ENCODE peak calls at places on chromosomes 1 and 21, in four cellular contexts. L, W, F and H are unnamed samples.

GRCh38 chr1:197954718-197955418 is 37.7 kb downstream of the LHX9 start:
- DNase-seq in L (no peak), W (peak), F (no peak), H (no peak)

GRCh38 chr1:16376971-16377370 is 9.9 kb downstream of the SZRD1 start:
- DNase-seq in L (no peak), W (no peak), F (no peak), H (no peak)

GRCh38 chr1:42963378-42964005 is 4.8 kb upstream of the SLC2A1 start:
- DNase-seq in L (no peak), W (peak), F (peak), H (peak)

GRCh38 chr1:177799746-177800145 is 170.1 kb downstream of the SEC16B start:
- DNase-seq in L (no peak), W (no peak), F (no peak), H (no peak)

GRCh38 chr1:18417317-18418269 is 63.1 kb upstream of the KLHDC7A start:
- DNase-seq in L (peak), W (no peak), F (no peak), H (no peak)

GRCh38 chr1:1051127-1051810 is 22.8 kb downstream of the RNF223 start:
- DNase-seq in L (peak), W (no peak), F (no peak), H (no peak)

GRCh38 chr21:46122758-46123683 is 25.1 kb downstream of the COL6A2 start:
- DNase-seq in L (no peak), W (no peak), F (no peak), H (no peak)

GRCh38 chr21:45013271-45013841 is 61.0 kb upstream of the ADARB1 start:
- DNase-seq in L (no peak), W (peak), F (no peak), H (no peak)

GRCh38 chr1:212313616-212314015 is 28.4 kb downstream of the PPP2R5A start:
- DNase-seq in L (no peak), W (no peak), F (no peak), H (peak)

GRCh38 chr21:26736449-26736848 is 108.8 kb downstream of the ADAMTS1 start:
- DNase-seq in L (no peak), W (no peak), F (no peak), H (no peak)

GRCh38 chr1:182781849-182782586 is 7.6 kb upstream of the NPL start:
- DNase-seq in L (peak), W (peak), F (peak), H (no peak)

DNA sequence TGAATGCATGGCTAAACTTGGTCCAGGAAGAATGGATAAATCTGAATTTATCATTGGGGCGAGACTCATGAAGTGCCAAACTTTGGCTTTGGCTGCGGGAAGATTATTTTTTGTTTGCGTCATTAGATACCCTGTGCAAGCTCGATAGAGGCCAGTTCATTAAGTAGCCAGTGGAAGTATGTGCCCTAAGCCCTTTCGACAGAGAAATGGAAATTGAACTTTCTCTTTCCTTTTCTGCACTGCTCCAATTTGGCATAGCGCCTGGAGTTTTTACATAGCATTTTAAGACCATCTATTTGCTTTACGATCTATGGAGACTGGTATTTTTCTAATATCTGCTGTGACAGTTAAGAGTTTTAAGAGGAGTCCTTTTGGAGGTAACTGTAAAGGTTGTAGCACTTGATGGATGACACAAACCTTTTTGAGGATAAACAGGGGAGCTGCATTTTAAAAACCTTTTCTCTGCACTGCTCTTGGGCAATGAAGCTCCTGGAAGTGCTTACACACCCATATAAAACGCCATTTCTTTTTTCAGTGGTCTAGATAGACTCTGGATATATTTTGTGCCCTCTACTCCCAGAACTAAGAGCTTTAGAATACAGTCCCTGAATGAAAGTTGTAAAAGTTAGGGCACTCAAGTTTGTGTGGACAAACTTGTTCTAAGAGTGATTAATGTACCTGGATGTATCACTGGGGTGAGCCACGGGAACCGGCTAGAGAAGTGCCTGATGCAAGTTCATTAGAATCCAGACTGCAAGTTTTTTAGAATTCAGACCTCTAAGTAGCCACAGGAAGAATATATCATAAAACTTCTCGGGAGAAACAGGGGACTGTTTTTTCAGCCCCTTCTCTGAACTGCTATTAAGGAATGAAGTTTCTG is 41.3 kb upstream of the CFHR3 start:
- DNase-seq in L (no peak), W (no peak), F (no peak), H (no peak)
- TF ChIP-seq EZH2 in L (no peak), W (no peak), F (no peak), H (no peak)

GRCh38 chr21:43004926-43005325 is 30.6 kb downstream of the PKNOX1 start:
- DNase-seq in L (no peak), W (no peak), F (no peak), H (no peak)
- H2AFZ ChIP-seq in L (no peak), W (no peak), F (no peak), H (no peak)

DNA sequence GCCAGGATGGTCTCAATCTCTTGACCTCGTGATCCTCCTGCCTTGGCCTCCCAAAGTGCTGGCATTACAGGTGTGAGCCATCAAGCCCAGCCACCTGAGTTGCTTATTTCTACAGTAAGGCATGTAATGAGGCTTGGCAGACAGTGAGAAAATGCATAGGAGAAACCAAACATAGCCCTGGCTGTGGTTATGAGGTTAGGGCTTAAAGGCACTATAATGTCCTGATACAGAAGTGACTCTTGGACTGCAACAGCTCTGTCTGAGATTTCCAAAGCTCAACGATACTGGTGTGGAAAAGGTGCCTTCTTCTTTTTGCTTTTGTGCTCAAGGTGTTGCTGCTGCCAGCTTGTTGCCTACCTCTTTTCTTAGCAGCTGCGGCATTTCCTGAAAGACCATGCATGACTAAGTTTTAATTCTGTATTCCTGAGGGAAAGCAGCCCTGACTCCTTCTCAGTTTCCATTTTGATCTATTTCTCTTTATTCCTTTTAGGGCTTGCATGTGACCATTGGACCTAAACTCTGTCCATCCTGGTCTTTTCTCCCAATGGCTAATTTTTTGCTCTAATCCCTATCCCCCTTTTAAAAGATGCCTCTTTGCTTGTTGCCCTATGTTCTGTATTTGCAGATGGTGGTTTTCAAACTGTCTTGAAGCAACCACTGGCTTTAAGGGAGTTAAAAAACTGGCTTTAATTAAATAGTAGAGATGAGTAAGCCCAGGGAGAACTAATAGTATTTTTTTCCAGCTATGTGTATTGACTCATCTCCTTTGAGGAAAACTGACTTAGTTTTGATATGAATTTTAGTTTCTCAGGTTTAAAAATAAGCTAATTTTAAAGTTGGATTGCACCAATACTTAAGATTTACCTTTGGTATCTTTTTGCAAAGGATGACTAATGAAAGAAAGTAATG is 70.3 kb downstream of the KIF1B start:
- DNase-seq in L (no peak), W (no peak), F (no peak), H (peak)
- TF ChIP-seq EZH2 in L (no peak), W (no peak), F (no peak), H (no peak)

DNA sequence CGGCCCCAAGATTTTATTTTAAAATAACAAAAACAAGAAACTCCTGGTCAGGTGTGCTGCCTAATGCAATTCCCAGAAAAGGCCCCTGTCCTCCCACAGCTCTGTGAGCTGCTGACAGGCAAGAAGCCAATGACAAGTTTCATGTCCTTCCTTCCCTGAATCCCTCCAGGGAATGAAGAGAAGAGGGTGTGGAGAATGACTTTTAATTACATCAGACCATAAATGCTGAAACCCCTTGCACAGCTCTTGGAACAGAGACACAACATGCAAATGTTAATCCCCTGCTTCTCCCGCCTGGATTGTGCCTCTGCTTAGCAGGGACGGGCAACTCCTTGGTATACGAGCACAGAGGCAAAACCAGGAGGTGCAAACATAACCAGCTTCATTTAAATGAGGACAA is 228.1 kb upstream of the CAMK1G start:
- DNase-seq in L (no peak), W (no peak), F (peak), H (no peak)
- H2AFZ ChIP-seq in L (peak), W (no peak), F (peak), H (no peak)

GRCh38 chr21:42703936-42704335 is 50.5 kb downstream of the PDE9A start:
- DNase-seq in L (no peak), W (no peak), F (no peak), H (no peak)
- TF ChIP-seq EZH2 in L (no peak), W (no peak), F (no peak), H (no peak)

DNA sequence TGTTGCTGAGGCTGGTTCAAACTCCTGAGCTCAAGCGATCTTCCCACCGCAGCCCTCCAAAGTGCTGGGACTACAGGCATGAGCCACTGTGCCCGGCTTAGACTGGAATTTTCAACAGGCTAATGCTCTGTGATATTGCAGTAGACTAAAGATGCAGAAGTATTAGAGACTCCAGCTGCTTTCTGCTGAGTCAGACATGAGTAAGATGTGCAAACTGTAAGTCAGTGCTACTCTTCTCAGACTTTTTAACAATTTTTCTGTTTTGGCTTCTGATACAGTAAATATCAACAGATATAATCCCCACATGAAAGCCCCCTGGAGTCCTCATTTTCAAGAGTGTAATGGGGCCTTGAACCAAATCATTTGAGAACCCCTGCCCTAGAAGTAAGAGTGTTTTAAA is 29.3 kb upstream of the NLRP3 start:
- DNase-seq in L (no peak), W (no peak), F (peak), H (peak)
- H2AFZ ChIP-seq in L (peak), W (no peak), F (peak), H (no peak)

GRCh38 chr1:63319069-63320023 is 3.0 kb upstream of the FOXD3 start:
- DNase-seq in L (peak), W (no peak), F (no peak), H (no peak)

GRCh38 chr1:63317007-63317813 is 5.2 kb upstream of the FOXD3 start:
- DNase-seq in L (peak), W (peak), F (peak), H (no peak)

GRCh38 chr1:63316540-63316939 is 5.8 kb upstream of the FOXD3 start:
- DNase-seq in L (peak), W (no peak), F (no peak), H (no peak)

GRCh38 chr1:63318255-63319068 is 3.9 kb upstream of the FOXD3 start:
- DNase-seq in L (peak), W (no peak), F (no peak), H (no peak)

DNA sequence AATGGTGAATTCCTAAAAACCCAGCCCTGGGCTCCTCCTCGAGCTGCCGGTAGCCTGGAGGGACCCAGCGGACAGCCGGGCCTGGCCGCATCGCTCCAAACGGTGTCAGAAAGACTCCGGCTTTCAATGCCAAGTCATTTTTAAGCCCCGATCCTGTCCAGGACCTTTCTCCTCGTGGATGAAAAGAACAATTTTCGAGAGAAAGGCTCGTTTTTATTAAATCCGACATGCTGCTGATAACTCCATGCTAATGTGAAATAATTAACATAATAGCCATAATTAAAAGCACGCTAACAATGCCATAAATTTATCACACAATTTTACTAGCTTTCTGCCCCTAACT is 4.6 kb upstream of the FOXD3 start:
- DNase-seq in L (peak), W (no peak), F (no peak), H (no peak)
- TF ChIP-seq EZH2 in L (no peak), W (peak), F (no peak), H (peak)